ENCODE peak calls at places on chromosomes 2 and 18, in seven cellular contexts. P, Q, J, N, V, I and R are unnamed samples.
A peak's percentile ranks its signal among the peaks of the same experiment; 100 is the strongest.

GRCh38 chr18:52392160-52392559 is 52.2 kb downstream of the DCC start:
- DNase-seq in P (no peak), Q (no peak), J (no peak), N (no peak), V (no peak), I (no peak), R (no peak)

GRCh38 chr2:117703868-117704267 is 110.6 kb upstream of the DDX18 start:
- DNase-seq in P (no peak), Q (no peak), J (no peak), N (no peak), V (no peak), I (no peak), R (no peak)

GRCh38 chr2:54897420-54898310 is 152.6 kb downstream of the RTN4 start:
- DNase-seq in P (no peak), Q (no peak), J (no peak), N (no peak), V (no peak), I (no peak), R (no peak)

GRCh38 chr2:54260241-54260495 is 4.1 kb upstream of the TSPYL6 start:
- DNase-seq in P (no peak), Q (no peak), J (no peak), N (no peak), V (no peak), I (no peak), R (no peak)

GRCh38 chr2:143824796-143825195 is 695.1 kb downstream of the ZEB2 start:
- DNase-seq in P (no peak), Q (no peak), J (no peak), N (no peak), V (no peak), I (no peak), R (no peak)

GRCh38 chr2:156065912-156066311 is 266.6 kb downstream of the NR4A2 start:
- DNase-seq in P (no peak), Q (no peak), J (no peak), N (no peak), V (no peak), I (peak; percentile 25), R (no peak)

GRCh38 chr18:48031641-48032040 is 101.2 kb upstream of the SMAD2 start:
- DNase-seq in P (no peak), Q (no peak), J (no peak), N (peak; percentile 65), V (peak; percentile 12), I (no peak), R (no peak)

GRCh38 chr2:143807677-143808076 is 678.5 kb downstream of the ARHGAP15 start:
- DNase-seq in P (no peak), Q (no peak), J (peak; percentile 60), N (peak; percentile 79), V (no peak), I (no peak), R (no peak)

DNA sequence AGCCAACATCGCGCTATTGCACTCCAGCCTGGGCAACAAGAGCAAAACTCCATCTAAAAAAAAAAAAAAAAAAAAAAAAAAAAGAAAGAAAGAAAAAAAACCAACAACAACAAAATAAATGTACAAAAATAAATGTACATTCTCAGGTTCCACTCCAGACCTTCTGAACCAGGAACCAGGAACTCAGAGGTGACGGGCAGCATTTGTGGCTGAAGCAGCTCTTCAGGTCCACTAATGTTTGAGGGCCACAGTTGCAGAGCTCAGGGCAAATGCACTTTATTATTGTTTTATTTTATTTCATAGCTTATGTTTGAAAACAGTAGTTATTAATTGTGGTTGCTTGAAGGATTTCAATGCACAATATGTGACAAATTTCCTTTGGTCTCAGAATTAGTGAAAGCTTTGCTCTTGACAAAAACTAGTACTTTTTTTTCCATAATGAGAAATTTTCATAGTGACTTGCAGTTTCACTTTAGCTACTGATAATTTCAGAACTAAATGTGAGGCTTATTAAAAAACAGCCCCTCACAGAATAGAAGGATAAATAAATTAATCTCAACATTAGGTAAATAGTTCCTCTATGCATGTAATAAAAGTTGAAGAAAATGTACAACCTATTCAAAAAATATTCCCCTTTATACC is 378.4 kb upstream of the SPHKAP start:
- DNase-seq in P (no peak), Q (no peak), J (no peak), N (no peak), V (no peak), I (no peak), R (no peak)
- H3K4me1 ChIP-seq in P (peaks cover 3% of the 10 kb centered on the region), Q (no peaks in the 10 kb centered on the region), J (no peaks in the 10 kb centered on the region), N (no peaks in the 10 kb centered on the region), V (no peaks in the 10 kb centered on the region), I (no peaks in the 10 kb centered on the region), R (no peaks in the 10 kb centered on the region)

GRCh38 chr18:46716336-46716735 is 40.5 kb downstream of the ST8SIA5 start:
- DNase-seq in P (no peak), Q (no peak), J (no peak), N (no peak), V (no peak), I (no peak), R (no peak)

GRCh38 chr18:46716827-46717226 is 40.0 kb downstream of the ST8SIA5 start:
- DNase-seq in P (no peak), Q (no peak), J (no peak), N (no peak), V (no peak), I (no peak), R (no peak)

GRCh38 chr18:46715062-46715461 is 41.8 kb downstream of the ST8SIA5 start:
- DNase-seq in P (no peak), Q (no peak), J (no peak), N (no peak), V (no peak), I (no peak), R (no peak)

GRCh38 chr18:46711444-46711863 is 45.4 kb downstream of the ST8SIA5 start:
- DNase-seq in P (peak; percentile 94), Q (no peak), J (peak; percentile 75), N (no peak), V (no peak), I (no peak), R (no peak)

GRCh38 chr18:46712406-46712805 is 44.4 kb downstream of the ST8SIA5 start:
- DNase-seq in P (no peak), Q (no peak), J (peak; percentile 73), N (no peak), V (no peak), I (no peak), R (no peak)
- H3K4me1 ChIP-seq in P (peaks cover 22% of the 10 kb centered on the region), Q (no peaks in the 10 kb centered on the region), J (peaks cover 34% of the 10 kb centered on the region), N (no peaks in the 10 kb centered on the region), V (no peaks in the 10 kb centered on the region), I (no peaks in the 10 kb centered on the region), R (no peaks in the 10 kb centered on the region)

DNA sequence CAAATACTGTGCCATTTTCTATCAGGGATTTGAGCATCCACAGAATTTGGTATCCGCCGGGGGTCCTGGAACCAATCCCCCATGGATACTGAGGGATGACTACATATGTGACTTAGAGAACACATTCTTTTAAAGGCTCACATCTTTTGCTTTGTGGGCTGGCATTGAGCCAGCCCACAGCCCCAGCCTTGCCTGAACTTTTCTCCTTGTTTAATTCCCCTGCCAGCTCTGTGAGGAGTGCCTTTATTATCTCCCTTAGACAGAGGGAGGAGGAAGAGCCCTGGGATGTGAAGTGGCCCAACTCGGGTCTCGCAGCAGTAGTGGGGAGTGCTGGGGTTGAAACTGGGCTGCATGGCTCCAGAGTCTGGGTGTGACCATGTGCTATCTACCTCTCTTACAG is 7.6 kb downstream of the TTC39C start:
- DNase-seq in P (no peak), Q (no peak), J (no peak), N (no peak), V (no peak), I (no peak), R (no peak)
- H3K4me1 ChIP-seq in P (no peaks in the 10 kb centered on the region), Q (no peaks in the 10 kb centered on the region), J (no peaks in the 10 kb centered on the region), N (peaks cover 66% of the 10 kb centered on the region), V (peaks cover 4% of the 10 kb centered on the region), I (no peaks in the 10 kb centered on the region), R (peaks cover 71% of the 10 kb centered on the region)

DNA sequence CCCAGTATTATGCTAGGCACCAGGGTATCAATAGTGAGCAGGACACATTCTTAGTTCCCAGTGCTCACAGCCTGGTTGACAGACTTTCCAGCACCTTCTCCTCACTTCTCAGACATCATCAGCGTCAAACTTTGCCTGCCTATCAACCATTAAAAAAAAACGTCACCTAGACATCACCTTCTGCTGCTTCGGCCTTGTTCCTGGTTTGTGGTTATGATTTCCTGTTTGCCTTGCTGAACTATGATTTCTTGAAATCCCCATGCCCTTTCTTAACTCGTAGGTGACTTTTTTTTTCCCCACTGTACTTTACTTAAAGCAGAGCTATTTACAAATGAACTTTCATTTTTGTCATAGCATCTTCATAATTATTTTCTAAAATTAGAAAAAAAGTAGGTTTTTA is 60.3 kb upstream of the NABP1 start:
- DNase-seq in P (no peak), Q (no peak), J (no peak), N (no peak), V (no peak), I (peak; percentile 50), R (no peak)
- H3K4me1 ChIP-seq in P (no peaks in the 10 kb centered on the region), Q (no peaks in the 10 kb centered on the region), J (no peaks in the 10 kb centered on the region), N (no peaks in the 10 kb centered on the region), V (no peaks in the 10 kb centered on the region), I (no peaks in the 10 kb centered on the region), R (peaks cover 30% of the 10 kb centered on the region)

GRCh38 chr2:121777699-121778058 is 22.2 kb downstream of the TSN start:
- DNase-seq in P (no peak), Q (no peak), J (no peak), N (no peak), V (no peak), I (peak; percentile 46), R (no peak)

GRCh38 chr2:121774216-121774615 is 18.8 kb downstream of the TSN start:
- DNase-seq in P (no peak), Q (no peak), J (no peak), N (no peak), V (no peak), I (no peak), R (no peak)

GRCh38 chr2:121776885-121777698 is 21.6 kb downstream of the TSN start:
- DNase-seq in P (no peak), Q (no peak), J (no peak), N (no peak), V (no peak), I (no peak), R (no peak)

GRCh38 chr2:121778736-121779487 is 23.5 kb downstream of the TSN start:
- DNase-seq in P (no peak), Q (no peak), J (no peak), N (no peak), V (no peak), I (peak; percentile 76), R (no peak)

GRCh38 chr2:121776361-121776760 is 20.9 kb downstream of the TSN start:
- DNase-seq in P (no peak), Q (no peak), J (no peak), N (no peak), V (no peak), I (no peak), R (no peak)
- H3K4me1 ChIP-seq in P (no peaks in the 10 kb centered on the region), Q (peaks cover 7% of the 10 kb centered on the region), J (no peaks in the 10 kb centered on the region), N (no peaks in the 10 kb centered on the region), V (no peaks in the 10 kb centered on the region), I (peaks cover 6% of the 10 kb centered on the region), R (no peaks in the 10 kb centered on the region)